ENCODE peak calls at places on chromosomes 11 and 22, in five cellular contexts. D, C, I, R and P are unnamed samples.

GRCh38 chr11:43694477-43694876 is 13.9 kb downstream of the HSD17B12 start:
- DNase-seq in C (no peak), D (no peak), I (no peak), R (no peak), P (no peak)

GRCh38 chr11:14764899-14765527 is 121.4 kb downstream of the PDE3B start:
- DNase-seq in D (no peak), I (no peak), C (peak), R (no peak), P (no peak)

GRCh38 chr22:38310518-38311330 is 6.5 kb downstream of the CSNK1E start:
- DNase-seq in D (no peak), R (no peak), I (no peak), C (no peak), P (no peak)

GRCh38 chr11:102929966-102930365 is 25.6 kb downstream of the MMP13 start:
- DNase-seq in R (no peak), D (no peak), I (no peak), C (no peak), P (no peak)

GRCh38 chr11:78851883-78852586 is 277.4 kb upstream of the NARS2 start:
- DNase-seq in R (no peak), D (no peak), I (no peak), C (no peak), P (no peak)

GRCh38 chr11:117314840-117315239 is 1.2 kb downstream of the BACE1 start:
- DNase-seq in C (no peak), R (peak), D (no peak), I (no peak), P (peak)

GRCh38 chr11:20894296-20894695 is 224.9 kb downstream of the NELL1 start:
- DNase-seq in I (no peak), D (no peak), R (no peak), C (no peak), P (no peak)

GRCh38 chr11:125892071-125892470 is 4.6 kb downstream of the HYLS1 start:
- DNase-seq in C (no peak), D (no peak), R (no peak), I (no peak), P (no peak)

GRCh38 chr11:28491431-28491830 is 383.2 kb downstream of the METTL15 start:
- DNase-seq in I (no peak), R (no peak), D (no peak), C (no peak), P (no peak)

GRCh38 chr22:36471341-36471821 is 10.1 kb downstream of the TXN2 start:
- DNase-seq in I (no peak), C (no peak), D (no peak), R (no peak), P (no peak)

DNA sequence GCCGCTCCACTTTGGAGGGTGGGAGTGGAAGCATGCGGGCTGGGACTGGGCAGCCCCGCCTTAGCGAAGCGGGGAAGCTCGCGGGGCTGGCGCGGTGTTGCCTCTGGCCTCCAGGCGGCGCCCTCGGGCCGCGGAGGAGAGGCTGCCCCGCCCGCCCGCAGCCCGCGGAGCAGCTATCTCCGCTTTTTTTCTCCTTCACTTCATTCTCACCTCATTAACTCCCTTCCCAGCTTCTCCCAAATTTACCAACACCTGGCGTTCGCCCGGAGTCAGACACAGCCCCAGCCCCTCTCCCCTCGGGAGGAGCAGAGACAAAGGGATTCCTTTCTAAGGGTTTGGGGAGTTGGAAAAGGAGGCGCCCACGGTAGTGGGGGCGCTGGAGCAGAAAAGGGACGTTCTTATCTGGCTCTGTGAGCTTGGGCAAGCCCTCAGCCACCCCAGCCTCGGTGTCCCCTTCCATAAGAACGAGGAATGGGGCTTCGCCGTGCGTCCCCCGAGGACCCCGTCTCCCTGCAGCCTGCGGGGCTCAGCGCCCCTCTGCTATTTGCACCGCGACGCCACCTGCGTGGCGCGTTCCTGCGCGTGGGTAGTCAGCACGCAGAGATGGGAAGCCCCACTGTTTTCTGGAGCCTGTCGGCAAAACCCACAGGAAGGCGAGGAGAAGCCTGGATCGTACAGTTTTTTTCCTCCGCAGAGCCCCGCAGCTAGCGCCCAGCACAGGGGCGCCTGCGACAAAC is 1.5 kb upstream of the WNT11 start:
- DNase-seq in R (peak), I (peak), D (peak), C (peak), P (peak)
- TF ChIP-seq CTCF in R (peak), I (peak), D (peak), C (peak), P (peak)

DNA sequence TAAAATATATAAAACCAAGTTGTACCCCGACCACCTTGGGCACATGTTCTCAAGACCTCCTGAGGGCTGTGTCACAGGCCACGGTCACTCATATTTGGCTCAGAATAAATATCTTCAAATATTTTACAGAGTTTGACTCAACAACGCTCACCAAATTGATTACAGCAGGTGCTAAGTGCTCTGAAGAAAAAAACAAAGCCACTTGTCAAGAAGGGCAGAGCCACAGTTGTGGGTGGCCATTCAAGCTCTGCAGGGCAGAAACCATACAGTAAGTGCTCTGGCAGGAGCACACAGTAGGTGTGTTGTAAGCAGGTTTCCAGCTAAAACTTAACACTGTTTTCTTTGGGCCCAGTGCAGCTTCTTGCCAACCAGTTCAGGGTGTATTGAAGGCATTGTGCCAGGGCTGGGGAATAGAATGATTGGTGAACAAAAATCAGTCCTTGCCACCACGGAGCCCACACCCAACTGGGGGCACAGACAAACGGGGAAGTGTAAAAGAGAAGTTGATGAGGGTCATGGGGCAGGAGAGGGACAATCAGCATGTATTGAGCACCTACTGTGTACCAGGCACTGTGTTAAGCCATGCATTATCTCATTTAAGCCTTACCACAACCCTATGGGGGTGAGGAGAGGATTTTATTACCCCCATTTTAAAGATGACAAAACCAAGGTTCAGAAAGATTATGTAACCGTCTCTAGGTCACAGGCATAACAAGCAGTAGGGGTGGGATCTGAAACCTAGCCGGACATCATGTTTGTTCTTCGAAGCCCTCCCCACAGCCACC is 18.2 kb downstream of the ARRB1 start:
- DNase-seq in R (no peak), D (no peak), C (no peak), I (no peak), P (no peak)
- TF ChIP-seq CTCF in R (no peak), D (no peak), C (no peak), I (no peak), P (no peak)

GRCh38 chr11:64917663-64917995 is 620 bp upstream of the ATG2A start:
- DNase-seq in C (no peak), D (no peak), R (no peak), I (no peak), P (peak)

GRCh38 chr11:64919627-64920026 is 2.6 kb upstream of the ATG2A start:
- DNase-seq in C (no peak), I (no peak), R (no peak), D (no peak), P (no peak)

GRCh38 chr11:64916848-64917662 is at the start of gene ATG2A:
- DNase-seq in C (peak), R (peak), I (peak), D (peak), P (peak)

GRCh38 chr11:64916040-64916847 is 765 bp downstream of the ATG2A start:
- DNase-seq in D (no peak), I (no peak), C (peak), R (peak), P (peak)

GRCh38 chr11:64918056-64918455 is 1.0 kb upstream of the ATG2A start:
- DNase-seq in R (no peak), C (no peak), D (no peak), I (no peak), P (peak)
- TF ChIP-seq CTCF in R (no peak), C (no peak), D (peak), I (no peak), P (peak)

GRCh38 chr11:12377106-12377823 is at the start of gene PARVA:
- DNase-seq in C (no peak), I (peak), R (peak), D (peak), P (peak)
- TF ChIP-seq CTCF in C (no peak), I (peak), R (no peak), D (no peak), P (no peak)

GRCh38 chr11:15901046-15901445 is 455.3 kb downstream of the SOX6 start:
- DNase-seq in D (no peak), R (peak), I (no peak), C (no peak), P (peak)
- TF ChIP-seq CTCF in D (no peak), R (peak), I (peak), C (no peak), P (peak)

DNA sequence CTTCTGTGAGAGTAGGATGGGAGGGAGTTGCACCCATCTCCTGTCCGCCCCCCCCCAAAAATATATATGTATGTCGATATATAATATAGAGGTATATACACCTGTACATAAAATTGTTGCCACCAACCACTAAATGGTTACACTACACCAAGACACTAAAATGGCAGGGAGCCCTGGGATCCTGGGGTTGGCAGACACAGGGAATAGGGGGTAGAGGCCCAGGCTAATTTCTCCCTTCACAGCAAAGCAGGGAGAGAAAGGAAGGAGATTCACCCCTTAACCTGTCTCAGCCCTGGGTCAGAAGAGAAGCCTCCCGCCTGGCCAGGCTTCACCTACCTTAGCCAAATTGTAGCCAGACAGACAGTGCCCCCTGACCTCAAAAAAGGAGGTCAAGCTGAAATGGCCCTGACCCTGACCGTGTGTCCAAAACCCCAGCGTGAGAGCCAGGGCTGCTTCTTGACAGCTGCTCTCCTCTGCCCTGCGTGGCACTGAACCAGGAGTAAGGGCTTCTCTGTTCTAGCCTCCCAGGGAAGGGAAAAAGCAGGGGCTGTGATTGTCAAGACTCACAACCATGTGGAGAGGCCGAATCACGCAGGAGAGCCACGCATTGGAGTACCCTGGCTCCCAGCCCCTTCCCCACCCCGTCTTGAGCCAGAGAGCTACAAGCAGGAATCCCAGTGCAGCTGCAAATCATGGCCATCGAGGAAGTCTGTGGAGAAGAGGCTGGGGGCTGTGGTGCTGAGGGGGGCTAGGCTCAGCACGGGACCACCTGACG is 40.5 kb downstream of the SGSM3 start:
- DNase-seq in I (no peak), R (no peak), D (no peak), C (no peak), P (no peak)
- TF ChIP-seq CTCF in I (no peak), R (no peak), D (no peak), C (no peak), P (no peak)